ENCODE peak calls at places on chromosomes 5 and 9, in seven cellular contexts. A, Z, O, D, Y, Q and X are unnamed samples.
A peak's percentile ranks its signal among the peaks of the same experiment; 100 is the strongest.

GRCh38 chr5:60023255-60023654 is 129.7 kb upstream of the PDE4D start:
- DNase-seq in A (no peak), Z (no peak), O (no peak), D (no peak), Y (no peak), Q (no peak), X (no peak)

GRCh38 chr9:130906727-130907416 is 10.3 kb upstream of the QRFP start:
- DNase-seq in A (no peak), Z (no peak), O (no peak), D (no peak), Y (no peak), Q (no peak), X (no peak)

GRCh38 chr5:150279618-150280017 is 10.0 kb downstream of the CAMK2A start:
- DNase-seq in A (no peak), Z (no peak), O (no peak), D (no peak), Y (no peak), Q (no peak), X (no peak)

GRCh38 chr9:132458432-132458831 is 48.4 kb downstream of the CFAP77 start:
- DNase-seq in A (no peak), Z (no peak), O (no peak), D (no peak), Y (no peak), Q (no peak), X (no peak)

GRCh38 chr5:1186351-1187233 is 14.8 kb upstream of the SLC6A19 start:
- DNase-seq in A (no peak), Z (no peak), O (peak; percentile 35), D (no peak), Y (no peak), Q (no peak), X (no peak)

GRCh38 chr5:158378931-158379330 is 520.0 kb upstream of the CLINT1 start:
- DNase-seq in A (no peak), Z (no peak), O (no peak), D (no peak), Y (no peak), Q (no peak), X (no peak)

GRCh38 chr9:131282688-131283422 is 6.5 kb upstream of the FAM78A start:
- DNase-seq in A (no peak), Z (no peak), O (no peak), D (no peak), Y (no peak), Q (no peak), X (no peak)

GRCh38 chr5:168219515-168220410 is 71.7 kb upstream of the WWC1 start:
- DNase-seq in A (no peak), Z (no peak), O (no peak), D (peak; percentile 76), Y (peak; percentile 20), Q (peak; percentile 62), X (no peak)

GRCh38 chr5:119311688-119312087 is 44.1 kb upstream of the TNFAIP8 start:
- DNase-seq in A (no peak), Z (no peak), O (no peak), D (no peak), Y (no peak), Q (no peak), X (no peak)

GRCh38 chr9:136840877-136841645 is 1.2 kb upstream of the AJM1 start:
- DNase-seq in A (no peak), Z (no peak), O (no peak), D (peak; percentile 79), Y (no peak), Q (no peak), X (no peak)

GRCh38 chr5:849651-850301 is 1.0 kb downstream of the ZDHHC11 start:
- DNase-seq in A (no peak), Z (peak; percentile 64), O (peak; percentile 75), D (no peak), Y (no peak), Q (no peak), X (peak; percentile 54)

GRCh38 chr5:53874409-53874808 is 314.0 kb downstream of the NDUFS4 start:
- DNase-seq in A (no peak), Z (no peak), O (no peak), D (no peak), Y (no peak), Q (no peak), X (no peak)

GRCh38 chr5:56588636-56589485 is 226.5 kb upstream of the MAP3K1 start:
- DNase-seq in A (peak; percentile 61), Z (peak; percentile 70), O (peak; percentile 84), D (no peak), Y (peak; percentile 19), Q (no peak), X (peak; percentile 90)